ENCODE peak calls at places on chromosomes 3 and 15, in six cellular contexts. H is EH; K is HTR-8/SVneo; N is activated T-cell treated with anti-CD3 and anti-CD28 coated beads, Interleukin-2, amount 50 U/mL, for 72 hours; Z is hypothalamus; V is H54. U is an unnamed sample.
A peak's percentile ranks its signal among the peaks of the same experiment; 100 is the strongest.

GRCh38 chr15:66657062-66658020 is 44.7 kb upstream of the SMAD6 start:
- DNase-seq in H (peak; percentile 78), V (no peak), K (peak; percentile 56), Z (no peak), N (no peak), U (no peak)

GRCh38 chr3:16429086-16429485 is 84.4 kb downstream of the RFTN1 start:
- DNase-seq in K (no peak), H (peak; percentile 64), N (no peak), V (no peak), Z (no peak), U (no peak)

GRCh38 chr3:115279939-115280338 is 132.9 kb upstream of the ZBTB20 start:
- DNase-seq in N (no peak), Z (no peak), V (no peak), K (no peak), H (peak; percentile 69), U (no peak)

GRCh38 chr15:77831989-77832388 is 199.3 kb upstream of the LINGO1 start:
- DNase-seq in H (no peak), V (no peak), N (no peak), Z (no peak), K (no peak), U (no peak)

GRCh38 chr3:95333826-95334225 is 1271.0 kb downstream of the NSUN3 start:
- DNase-seq in H (no peak), K (no peak), Z (no peak), V (no peak), N (no peak), U (no peak)

GRCh38 chr3:88092270-88092669 is 33.2 kb downstream of the ZNF654 start:
- DNase-seq in H (no peak), V (no peak), K (no peak), Z (no peak), N (no peak), U (no peak)

GRCh38 chr3:31481697-31482096 is 51.0 kb upstream of the STT3B start:
- DNase-seq in N (no peak), Z (no peak), H (no peak), V (no peak), K (no peak), U (no peak)

GRCh38 chr3:114499986-114500385 is 206.2 kb downstream of the TIGIT start:
- DNase-seq in V (no peak), Z (no peak), N (no peak), H (no peak), K (no peak), U (no peak)

GRCh38 chr3:24128195-24129005 is 183.3 kb downstream of the NR1D2 start:
- DNase-seq in K (peak; percentile 13), N (no peak), V (no peak), Z (no peak), H (peak; percentile 78), U (no peak)

GRCh38 chr3:71127463-71128243 is 455.9 kb downstream of the FOXP1 start:
- DNase-seq in H (peak; percentile 50), V (no peak), Z (no peak), N (peak; percentile 48), K (no peak), U (no peak)

GRCh38 chr15:91890614-91891013 is 37.1 kb downstream of the SLCO3A1 start:
- DNase-seq in K (no peak), H (no peak), V (peak; percentile 61), N (no peak), Z (no peak), U (peak; percentile 42)

GRCh38 chr3:190581041-190581501 is 67.2 kb downstream of the IL1RAP start:
- DNase-seq in N (no peak), Z (no peak), V (no peak), H (peak; percentile 70), K (no peak), U (no peak)

GRCh38 chr3:51971350-51971749 is 2.5 kb downstream of the ABHD14B start:
- DNase-seq in V (no peak), Z (no peak), N (no peak), K (no peak), H (no peak), U (no peak)

GRCh38 chr15:31088672-31089360 is 12.7 kb downstream of the TRPM1 start:
- DNase-seq in V (no peak), Z (no peak), H (no peak), N (no peak), K (no peak), U (no peak)

GRCh38 chr3:89578253-89578529 is 470.8 kb downstream of the EPHA3 start:
- DNase-seq in K (no peak), Z (no peak), H (no peak), N (no peak), V (no peak), U (no peak)

GRCh38 chr15:59104602-59104911 is 389 bp upstream of the CCNB2 start:
- DNase-seq in N (no peak), H (no peak), K (no peak), V (no peak), Z (peak; percentile 26), U (no peak)

GRCh38 chr3:14988988-14989394 is 41.6 kb downstream of the NR2C2 start:
- DNase-seq in N (peak; percentile 72), H (no peak), Z (no peak), V (no peak), K (no peak), U (peak; percentile 22)

GRCh38 chr15:93770788-93771187 is 460.6 kb upstream of the MCTP2 start:
- DNase-seq in K (no peak), V (no peak), Z (no peak), N (no peak), H (no peak), U (no peak)

GRCh38 chr3:64645236-64645635 is 42.6 kb downstream of the ADAMTS9 start:
- DNase-seq in V (no peak), Z (no peak), H (no peak), K (no peak), N (no peak), U (no peak)

GRCh38 chr3:79247367-79248103 is 520.3 kb downstream of the ROBO1 start:
- DNase-seq in Z (no peak), N (no peak), K (no peak), H (peak; percentile 87), V (no peak), U (no peak)

GRCh38 chr3:36868614-36869436 is 76.0 kb downstream of the TRANK1 start:
- DNase-seq in Z (no peak), H (peak; percentile 69), N (peak; percentile 52), K (peak; percentile 48), V (peak; percentile 44), U (peak; percentile 69)

GRCh38 chr3:157127268-157127667 is 32.7 kb downstream of the CCNL1 start:
- DNase-seq in Z (no peak), K (no peak), H (no peak), V (no peak), N (no peak), U (no peak)

GRCh38 chr3:111151438-111151837 is 79.8 kb downstream of the NECTIN3 start:
- DNase-seq in N (no peak), H (peak; percentile 72), K (peak; percentile 11), V (peak; percentile 6), Z (no peak), U (no peak)

GRCh38 chr3:192843742-192844350 is 73.8 kb downstream of the MB21D2 start:
- DNase-seq in H (no peak), N (no peak), K (no peak), V (no peak), Z (no peak), U (no peak)

GRCh38 chr3:187041362-187042061 is 97.8 kb downstream of the RPL39L start:
- DNase-seq in K (no peak), H (peak; percentile 64), V (no peak), N (peak; percentile 65), Z (no peak), U (no peak)

GRCh38 chr3:128482175-128482856 is 10.7 kb downstream of the GATA2 start:
- DNase-seq in N (no peak), H (peak; percentile 13), Z (no peak), V (no peak), K (no peak), U (no peak)